ENCODE peak calls at places on chromosome 21, in seven cellular contexts. O is Panc1; A is G401; D is T-helper 9 cell; B is stimulated activated naive CD4-positive, alpha-beta T cell; S is left cardiac atrium; K is BE2C. P is an unnamed sample.

GRCh38 chr21:45222001-45222400 is 65.7 kb downstream of the POFUT2 start:
- DNase-seq in S (no peak), D (no peak), B (no peak), A (no peak), O (no peak), K (no peak), P (no peak)

GRCh38 chr21:34307991-34308532 is 55.7 kb upstream of the KCNE2 start:
- DNase-seq in S (no peak), O (no peak), D (no peak), A (no peak), K (no peak), B (no peak), P (no peak)

GRCh38 chr21:17270234-17270633 is 242.6 kb upstream of the CXADR start:
- DNase-seq in A (peak; percentile 70), D (no peak), S (peak; percentile 43), O (no peak), B (no peak), K (peak; percentile 42), P (no peak)

GRCh38 chr21:32181415-32181814 is 97.4 kb downstream of the MIS18A start:
- DNase-seq in A (no peak), O (no peak), K (no peak), S (peak; percentile 40), B (no peak), D (no peak), P (peak; percentile 69)

GRCh38 chr21:28714795-28715464 is 277.7 kb downstream of the LTN1 start:
- DNase-seq in K (no peak), A (no peak), D (no peak), S (no peak), O (no peak), B (no peak), P (no peak)

GRCh38 chr21:10430007-10430406 is 91.4 kb upstream of the TPTE start:
- DNase-seq in K (no peak), O (no peak), B (no peak), S (no peak), D (no peak), A (no peak), P (no peak)

GRCh38 chr21:42580076-42580792 is 66.6 kb downstream of the SLC37A1 start:
- DNase-seq in A (no peak), S (no peak), O (no peak), K (no peak), B (no peak), D (no peak), P (peak; percentile 15)

GRCh38 chr21:41397416-41397815 is 28.6 kb upstream of the MX1 start:
- DNase-seq in B (no peak), K (no peak), O (no peak), A (no peak), D (no peak), S (no peak), P (peak; percentile 8)

GRCh38 chr21:35390013-35390776 is 341.1 kb upstream of the RUNX1 start:
- DNase-seq in S (no peak), K (no peak), A (peak; percentile 93), B (no peak), D (no peak), O (no peak), P (no peak)

P was measured in heart left ventricle.